ENCODE peak calls at places on chromosomes 13 and 19, in seven cellular contexts. Z, I, Y, U, R, V and P are unnamed samples.

GRCh38 chr13:114099918-114100445 is 32.4 kb downstream of the RASA3 start:
- DNase-seq in I (no peak), R (peak), Y (no peak), U (peak), V (peak), Z (no peak), P (peak)

GRCh38 chr19:55636723-55637122 is 4.1 kb upstream of the ZNF580 start:
- DNase-seq in Y (no peak), Z (no peak), U (no peak), I (no peak), V (no peak), R (no peak), P (no peak)

GRCh38 chr13:74026753-74027152 is 107.5 kb downstream of the KLF12 start:
- DNase-seq in Z (peak), Y (peak), R (no peak), U (no peak), V (peak), I (no peak), P (peak)

GRCh38 chr19:11152318-11153062 is 3.1 kb downstream of the SPC24 start:
- DNase-seq in Y (peak), U (peak), V (no peak), Z (no peak), R (peak), I (peak), P (no peak)

GRCh38 chr19:485583-486236 is 10.6 kb upstream of the MADCAM1 start:
- DNase-seq in I (peak), V (no peak), R (peak), Z (no peak), Y (no peak), U (peak), P (peak)

GRCh38 chr13:62209539-62209938 is 793.9 kb upstream of the PCDH20 start:
- DNase-seq in U (no peak), I (no peak), V (no peak), Z (no peak), R (no peak), Y (no peak), P (no peak)

GRCh38 chr19:54302252-54302651 is 10.7 kb downstream of the LILRA5 start:
- DNase-seq in R (no peak), U (peak), Z (no peak), I (no peak), Y (no peak), V (no peak), P (no peak)

GRCh38 chr13:25118371-25118770 is 22.4 kb downstream of the PABPC3 start:
- DNase-seq in V (no peak), R (no peak), Y (no peak), I (no peak), U (no peak), Z (no peak), P (no peak)

GRCh38 chr13:45775401-45775963 is 73.4 kb downstream of the CBY2 start:
- DNase-seq in Z (no peak), I (no peak), U (no peak), R (no peak), V (no peak), Y (no peak), P (no peak)

GRCh38 chr13:108427355-108427754 is 157.8 kb downstream of the TNFSF13B start:
- DNase-seq in I (no peak), R (peak), Y (no peak), Z (no peak), V (peak), U (no peak), P (no peak)

GRCh38 chr19:28457620-28458019 is 755.3 kb downstream of the UQCRFS1 start:
- DNase-seq in R (no peak), Z (no peak), U (no peak), Y (no peak), V (no peak), I (no peak), P (no peak)

GRCh38 chr19:9721861-9722260 is 46.7 kb downstream of the ZNF846 start:
- DNase-seq in R (no peak), Z (no peak), Y (no peak), V (peak), U (no peak), I (no peak), P (peak)

GRCh38 chr19:8526345-8527062 is 12.5 kb upstream of the ZNF414 start:
- DNase-seq in U (peak), Z (no peak), V (peak), I (peak), R (peak), Y (peak), P (peak)

GRCh38 chr19:30757836-30758617 is 385.8 kb downstream of the ZNF536 start:
- DNase-seq in Y (no peak), I (no peak), R (no peak), V (no peak), U (no peak), Z (no peak), P (no peak)

GRCh38 chr13:44755872-44756271 is 179.7 kb upstream of the TSC22D1 start:
- DNase-seq in V (no peak), I (no peak), R (no peak), Y (peak), Z (no peak), U (no peak), P (no peak)

GRCh38 chr19:16682539-16682938 is 21.6 kb downstream of the TMEM38A start:
- DNase-seq in Z (no peak), U (no peak), R (no peak), V (no peak), Y (no peak), I (no peak), P (no peak)

GRCh38 chr13:61960981-61961380 is 545.3 kb upstream of the PCDH20 start:
- DNase-seq in Z (no peak), I (no peak), R (no peak), V (no peak), Y (no peak), U (no peak), P (no peak)

GRCh38 chr13:114042066-114042815 is 68.4 kb upstream of the C13orf46 start:
- DNase-seq in Z (no peak), I (no peak), R (no peak), V (no peak), U (no peak), Y (no peak), P (no peak)

GRCh38 chr19:41376998-41377365 is 649 bp downstream of the TMEM91 start:
- DNase-seq in U (no peak), I (no peak), R (no peak), Y (no peak), V (no peak), Z (no peak), P (no peak)

GRCh38 chr13:111217661-111218060 is 102.6 kb downstream of the ARHGEF7 start:
- DNase-seq in Z (no peak), U (no peak), I (no peak), R (no peak), Y (no peak), V (no peak), P (no peak)

GRCh38 chr13:44393391-44393790 is 19.8 kb downstream of the SERP2 start:
- DNase-seq in Y (peak), I (no peak), U (no peak), R (no peak), V (no peak), Z (no peak), P (no peak)

GRCh38 chr13:22270881-22271280 is 600.0 kb downstream of the FGF9 start:
- DNase-seq in Y (no peak), R (no peak), I (no peak), U (no peak), Z (no peak), V (no peak), P (no peak)

GRCh38 chr19:44548736-44549135 is 19.3 kb upstream of the CEACAM20 start:
- DNase-seq in R (peak), Z (no peak), V (no peak), I (no peak), Y (no peak), U (peak), P (no peak)

GRCh38 chr19:34353546-34353945 is 11.4 kb upstream of the GPI start:
- DNase-seq in Y (no peak), Z (no peak), I (no peak), V (no peak), U (no peak), R (no peak), P (no peak)

GRCh38 chr13:31898383-31899071 is 133.0 kb upstream of the FRY start:
- DNase-seq in R (no peak), Y (no peak), U (no peak), Z (no peak), V (no peak), I (no peak), P (no peak)

GRCh38 chr19:21587117-21587461 is 81.7 kb downstream of the ZNF429 start:
- DNase-seq in I (peak), R (no peak), U (no peak), Z (no peak), V (peak), Y (no peak), P (peak)

GRCh38 chr19:14441041-14441938 is 8.2 kb downstream of the PKN1 start:
- DNase-seq in R (no peak), U (no peak), Z (no peak), Y (no peak), V (no peak), I (peak), P (no peak)

GRCh38 chr19:18045307-18046013 is 37.5 kb downstream of the ARRDC2 start:
- DNase-seq in Y (no peak), Z (no peak), U (no peak), V (no peak), I (no peak), R (no peak), P (no peak)

GRCh38 chr13:88704600-88705275 is 1033.6 kb downstream of the SLITRK5 start:
- DNase-seq in U (no peak), R (no peak), I (no peak), Z (no peak), Y (no peak), V (peak), P (no peak)
- H3K4me3 ChIP-seq in U (peak), R (peak), I (peak), Z (no peak), Y (no peak), V (no peak), P (no peak)

GRCh38 chr13:51697855-51698254 is 106.1 kb downstream of the DHRS12 start:
- DNase-seq in R (no peak), U (no peak), V (no peak), I (no peak), Y (no peak), Z (no peak), P (no peak)
- H3K4me3 ChIP-seq in R (no peak), U (no peak), V (no peak), I (no peak), Y (no peak), Z (no peak), P (no peak)

GRCh38 chr19:3722443-3723109 is 14.4 kb downstream of the TJP3 start:
- DNase-seq in Z (no peak), Y (no peak), I (no peak), U (no peak), R (no peak), V (peak), P (peak)

GRCh38 chr19:3721131-3721899 is 13.1 kb downstream of the TJP3 start:
- DNase-seq in I (peak), V (peak), Z (peak), Y (peak), U (no peak), R (peak), P (peak)

GRCh38 chr19:3721900-3722442 is 13.8 kb downstream of the TJP3 start:
- DNase-seq in R (no peak), V (no peak), Z (no peak), Y (no peak), U (no peak), I (no peak), P (no peak)

GRCh38 chr19:3719868-3720532 is 11.8 kb downstream of the TJP3 start:
- DNase-seq in Y (no peak), I (no peak), V (no peak), R (no peak), Z (no peak), U (no peak), P (no peak)

GRCh38 chr19:3720533-3720917 is 12.3 kb downstream of the TJP3 start:
- DNase-seq in Y (no peak), I (no peak), U (no peak), Z (no peak), R (no peak), V (no peak), P (peak)
- H3K4me3 ChIP-seq in Y (no peak), I (no peak), U (no peak), Z (no peak), R (no peak), V (no peak), P (no peak)

GRCh38 chr19:33302974-33303790 is 848 bp upstream of the CEBPA start:
- DNase-seq in U (no peak), R (peak), V (peak), Z (no peak), I (peak), Y (peak), P (peak)
- H3K4me3 ChIP-seq in U (peak), R (peak), V (peak), Z (peak), I (peak), Y (peak), P (peak)

GRCh38 chr19:50419022-50419579 is 363 bp downstream of the SPIB start:
- DNase-seq in U (no peak), R (no peak), V (no peak), Z (no peak), I (no peak), Y (no peak), P (no peak)

GRCh38 chr19:50420808-50421207 is 2.1 kb downstream of the SPIB start:
- DNase-seq in Z (no peak), V (no peak), R (no peak), U (no peak), Y (no peak), I (no peak), P (no peak)

GRCh38 chr19:50420127-50420526 is 1.4 kb downstream of the SPIB start:
- DNase-seq in I (no peak), V (no peak), U (no peak), Z (no peak), Y (no peak), R (no peak), P (no peak)

GRCh38 chr19:50418186-50419021 is at the start of gene SPIB:
- DNase-seq in R (no peak), I (no peak), Y (no peak), U (no peak), Z (no peak), V (no peak), P (peak)

DNA sequence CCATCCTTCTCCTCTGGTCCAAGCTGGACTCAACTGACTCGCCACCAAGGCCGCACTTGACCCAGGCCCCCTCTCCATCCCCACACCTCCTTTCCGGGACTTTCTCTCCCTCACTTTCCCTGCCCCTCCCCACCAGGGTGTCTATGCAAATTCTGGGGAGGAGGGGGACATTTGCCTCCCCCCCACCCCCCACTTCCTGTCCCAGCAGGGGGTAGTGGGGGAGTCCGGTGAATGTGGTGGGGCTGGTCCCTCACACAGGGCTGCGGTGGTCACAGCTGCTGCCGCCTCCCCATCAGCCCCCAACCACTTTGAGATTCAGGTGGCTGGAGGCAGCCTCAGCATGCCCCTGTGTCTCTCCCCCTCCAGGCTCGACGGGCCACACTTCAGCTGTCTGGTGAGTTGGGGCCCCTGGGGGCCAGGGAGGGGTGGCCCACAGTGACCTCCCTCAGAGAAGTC is 870 bp downstream of the SPIB start:
- DNase-seq in I (no peak), R (no peak), Z (no peak), V (peak), U (no peak), Y (no peak), P (peak)
- H3K4me3 ChIP-seq in I (no peak), R (no peak), Z (no peak), V (no peak), U (no peak), Y (no peak), P (peak)

GRCh38 chr13:20703785-20704458 is 423 bp downstream of the IL17D start:
- DNase-seq in Z (peak), U (no peak), I (peak), R (peak), V (peak), Y (peak), P (peak)
- H3K4me3 ChIP-seq in Z (no peak), U (peak), I (peak), R (peak), V (peak), Y (peak), P (peak)

DNA sequence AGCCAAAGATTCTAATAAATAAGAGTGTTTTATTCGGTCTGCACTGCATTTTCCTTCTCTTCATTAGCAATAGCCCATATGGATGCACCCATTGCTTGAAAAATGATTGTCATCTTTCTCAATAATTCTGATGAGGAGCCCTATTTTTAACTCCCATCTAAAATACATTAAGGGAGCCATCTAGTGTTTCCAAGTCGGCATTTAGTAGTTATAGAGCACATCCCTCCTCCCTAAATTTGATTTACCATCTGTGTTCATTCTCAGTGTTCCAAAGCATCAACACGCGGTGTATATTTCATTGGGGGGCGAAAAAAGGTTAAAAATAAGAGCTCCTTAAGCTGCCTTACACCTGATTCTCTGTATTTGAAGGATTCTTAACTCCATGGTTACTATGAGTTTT is 119.2 kb upstream of the IPO5 start:
- DNase-seq in I (no peak), R (no peak), Y (no peak), Z (no peak), U (no peak), V (no peak), P (no peak)
- H3K4me3 ChIP-seq in I (no peak), R (no peak), Y (no peak), Z (no peak), U (no peak), V (no peak), P (no peak)